ENCODE peak calls at places on chromosome 13, in nine cellular contexts. One of them, this sample, is unnamed.

GRCh38 chr13:43776680-43777079 is 10.1 kb downstream of the ENOX1 start:
- DNase-seq in gastrocnemius medialis: no peak
- DNase-seq in astrocyte: no peak
- DNase-seq in lung: no peak
- DNase-seq in Karpas-422: no peak
- DNase-seq in tibial nerve: no peak
- DNase-seq in CD8-positive, alpha-beta T cell: no peak
- DNase-seq in HCT116: no peak
- DNase-seq in ascending aorta: no peak
- DNase-seq in this sample: no peak

GRCh38 chr13:103788061-103788652 is 721.9 kb upstream of the SLC10A2 start:
- DNase-seq in gastrocnemius medialis: no peak
- DNase-seq in astrocyte: no peak
- DNase-seq in lung: no peak
- DNase-seq in Karpas-422: peak; percentile 41
- DNase-seq in tibial nerve: no peak
- DNase-seq in CD8-positive, alpha-beta T cell: no peak
- DNase-seq in HCT116: no peak
- DNase-seq in ascending aorta: no peak
- DNase-seq in this sample: no peak

GRCh38 chr13:108525867-108526266 is 103.5 kb upstream of the MYO16 start:
- DNase-seq in gastrocnemius medialis: no peak
- DNase-seq in astrocyte: no peak
- DNase-seq in lung: no peak
- DNase-seq in Karpas-422: no peak
- DNase-seq in tibial nerve: no peak
- DNase-seq in CD8-positive, alpha-beta T cell: no peak
- DNase-seq in HCT116: no peak
- DNase-seq in ascending aorta: no peak
- DNase-seq in this sample: no peak

GRCh38 chr13:71118779-71119364 is 748.1 kb downstream of the DACH1 start:
- DNase-seq in gastrocnemius medialis: no peak
- DNase-seq in astrocyte: no peak
- DNase-seq in lung: no peak
- DNase-seq in Karpas-422: no peak
- DNase-seq in tibial nerve: no peak
- DNase-seq in CD8-positive, alpha-beta T cell: no peak
- DNase-seq in HCT116: no peak
- DNase-seq in ascending aorta: no peak
- DNase-seq in this sample: no peak

GRCh38 chr13:93244141-93244917 is 17.7 kb downstream of the GPC6 start:
- DNase-seq in gastrocnemius medialis: no peak
- DNase-seq in astrocyte: peak; percentile 75
- DNase-seq in lung: no peak
- DNase-seq in Karpas-422: no peak
- DNase-seq in tibial nerve: no peak
- DNase-seq in CD8-positive, alpha-beta T cell: no peak
- DNase-seq in HCT116: no peak
- DNase-seq in ascending aorta: no peak
- DNase-seq in this sample: no peak

GRCh38 chr13:111143875-111144540 is 28.9 kb downstream of the ARHGEF7 start:
- DNase-seq in gastrocnemius medialis: no peak
- DNase-seq in astrocyte: no peak
- DNase-seq in lung: no peak
- DNase-seq in Karpas-422: no peak
- DNase-seq in tibial nerve: no peak
- DNase-seq in CD8-positive, alpha-beta T cell: no peak
- DNase-seq in HCT116: no peak
- DNase-seq in ascending aorta: no peak
- DNase-seq in this sample: no peak

GRCh38 chr13:75505327-75505726 is 23.4 kb upstream of the TBC1D4 start:
- DNase-seq in gastrocnemius medialis: no peak
- DNase-seq in astrocyte: no peak
- DNase-seq in lung: no peak
- DNase-seq in Karpas-422: no peak
- DNase-seq in tibial nerve: no peak
- DNase-seq in CD8-positive, alpha-beta T cell: no peak
- DNase-seq in HCT116: no peak
- DNase-seq in ascending aorta: no peak
- DNase-seq in this sample: no peak

GRCh38 chr13:33867472-33867871 is 49.5 kb downstream of the RFC3 start:
- DNase-seq in gastrocnemius medialis: no peak
- DNase-seq in astrocyte: no peak
- DNase-seq in lung: no peak
- DNase-seq in Karpas-422: no peak
- DNase-seq in tibial nerve: no peak
- DNase-seq in CD8-positive, alpha-beta T cell: no peak
- DNase-seq in HCT116: no peak
- DNase-seq in ascending aorta: no peak
- DNase-seq in this sample: no peak

GRCh38 chr13:98839826-98840769 is 87.6 kb upstream of the SLC15A1 start:
- DNase-seq in gastrocnemius medialis: no peak
- DNase-seq in astrocyte: peak; percentile 58
- DNase-seq in lung: peak; percentile 50
- DNase-seq in Karpas-422: peak; percentile 77
- DNase-seq in tibial nerve: peak; percentile 47
- DNase-seq in CD8-positive, alpha-beta T cell: peak; percentile 32
- DNase-seq in HCT116: peak; percentile 35
- DNase-seq in ascending aorta: no peak
- DNase-seq in this sample: no peak

GRCh38 chr13:99421271-99421670 is 80.0 kb upstream of the TM9SF2 start:
- DNase-seq in gastrocnemius medialis: no peak
- DNase-seq in astrocyte: no peak
- DNase-seq in lung: no peak
- DNase-seq in Karpas-422: no peak
- DNase-seq in tibial nerve: no peak
- DNase-seq in CD8-positive, alpha-beta T cell: no peak
- DNase-seq in HCT116: no peak
- DNase-seq in ascending aorta: no peak
- DNase-seq in this sample: no peak

GRCh38 chr13:55653497-55653896 is 1487.2 kb upstream of the PRR20A start:
- DNase-seq in gastrocnemius medialis: no peak
- DNase-seq in astrocyte: no peak
- DNase-seq in lung: no peak
- DNase-seq in Karpas-422: no peak
- DNase-seq in tibial nerve: no peak
- DNase-seq in CD8-positive, alpha-beta T cell: no peak
- DNase-seq in HCT116: no peak
- DNase-seq in ascending aorta: no peak
- DNase-seq in this sample: no peak

GRCh38 chr13:44231786-44232516 is 141.7 kb upstream of the SERP2 start:
- DNase-seq in gastrocnemius medialis: peak; percentile 92
- DNase-seq in astrocyte: peak; percentile 96
- DNase-seq in lung: peak; percentile 89
- DNase-seq in Karpas-422: no peak
- DNase-seq in tibial nerve: peak; percentile 52
- DNase-seq in CD8-positive, alpha-beta T cell: no peak
- DNase-seq in HCT116: peak; percentile 97
- DNase-seq in ascending aorta: no peak
- DNase-seq in this sample: no peak

GRCh38 chr13:59531571-59532091 is 632.1 kb downstream of the DIAPH3 start:
- DNase-seq in gastrocnemius medialis: peak; percentile 46
- DNase-seq in astrocyte: peak; percentile 82
- DNase-seq in lung: peak; percentile 61
- DNase-seq in Karpas-422: no peak
- DNase-seq in tibial nerve: peak; percentile 75
- DNase-seq in CD8-positive, alpha-beta T cell: no peak
- DNase-seq in HCT116: peak; percentile 6
- DNase-seq in ascending aorta: no peak
- DNase-seq in this sample: peak; percentile 16
- H3K27ac ChIP-seq in gastrocnemius medialis: no peak overlapping the region
- H3K27ac ChIP-seq in astrocyte: peak overlapping the region; percentile 4
- H3K27ac ChIP-seq in lung: peak overlapping the region; percentile 35
- H3K27ac ChIP-seq in Karpas-422: no peak overlapping the region
- H3K27ac ChIP-seq in tibial nerve: no peak overlapping the region
- H3K27ac ChIP-seq in CD8-positive, alpha-beta T cell: no peak overlapping the region
- H3K27ac ChIP-seq in HCT116: peak overlapping the region; percentile 13
- H3K27ac ChIP-seq in ascending aorta: no peak overlapping the region
- H3K27ac ChIP-seq in this sample: no peak overlapping the region

GRCh38 chr13:67438465-67438864 is 208.3 kb upstream of the PCDH9 start:
- DNase-seq in gastrocnemius medialis: no peak
- DNase-seq in astrocyte: no peak
- DNase-seq in lung: no peak
- DNase-seq in Karpas-422: peak; percentile 58
- DNase-seq in tibial nerve: no peak
- DNase-seq in CD8-positive, alpha-beta T cell: no peak
- DNase-seq in HCT116: no peak
- DNase-seq in ascending aorta: no peak
- DNase-seq in this sample: no peak

GRCh38 chr13:67440240-67440639 is 210.1 kb upstream of the PCDH9 start:
- DNase-seq in gastrocnemius medialis: no peak
- DNase-seq in astrocyte: no peak
- DNase-seq in lung: no peak
- DNase-seq in Karpas-422: no peak
- DNase-seq in tibial nerve: no peak
- DNase-seq in CD8-positive, alpha-beta T cell: no peak
- DNase-seq in HCT116: no peak
- DNase-seq in ascending aorta: no peak
- DNase-seq in this sample: no peak

GRCh38 chr13:67437246-67437645 is 207.1 kb upstream of the PCDH9 start:
- DNase-seq in gastrocnemius medialis: no peak
- DNase-seq in astrocyte: no peak
- DNase-seq in lung: no peak
- DNase-seq in Karpas-422: no peak
- DNase-seq in tibial nerve: no peak
- DNase-seq in CD8-positive, alpha-beta T cell: no peak
- DNase-seq in HCT116: no peak
- DNase-seq in ascending aorta: no peak
- DNase-seq in this sample: no peak

GRCh38 chr13:67443901-67444300 is 213.8 kb upstream of the PCDH9 start:
- DNase-seq in gastrocnemius medialis: no peak
- DNase-seq in astrocyte: no peak
- DNase-seq in lung: no peak
- DNase-seq in Karpas-422: no peak
- DNase-seq in tibial nerve: no peak
- DNase-seq in CD8-positive, alpha-beta T cell: no peak
- DNase-seq in HCT116: no peak
- DNase-seq in ascending aorta: no peak
- DNase-seq in this sample: no peak

GRCh38 chr13:67439365-67439764 is 209.2 kb upstream of the PCDH9 start:
- DNase-seq in gastrocnemius medialis: no peak
- DNase-seq in astrocyte: no peak
- DNase-seq in lung: no peak
- DNase-seq in Karpas-422: no peak
- DNase-seq in tibial nerve: no peak
- DNase-seq in CD8-positive, alpha-beta T cell: no peak
- DNase-seq in HCT116: no peak
- DNase-seq in ascending aorta: no peak
- DNase-seq in this sample: no peak
- H3K4me3 ChIP-seq in gastrocnemius medialis: no peak overlapping the region
- H3K4me3 ChIP-seq in astrocyte: no peak overlapping the region
- H3K4me3 ChIP-seq in lung: no peak overlapping the region
- H3K4me3 ChIP-seq in Karpas-422: no peak overlapping the region
- H3K4me3 ChIP-seq in tibial nerve: no peak overlapping the region
- H3K4me3 ChIP-seq in CD8-positive, alpha-beta T cell: no peak overlapping the region
- H3K4me3 ChIP-seq in HCT116: no peak overlapping the region
- H3K4me3 ChIP-seq in ascending aorta: no peak overlapping the region
- H3K4me3 ChIP-seq in this sample: no peak overlapping the region

GRCh38 chr13:57629391-57629804 is 2.1 kb upstream of the PCDH17 start:
- DNase-seq in gastrocnemius medialis: no peak
- DNase-seq in astrocyte: peak; percentile 35
- DNase-seq in lung: no peak
- DNase-seq in Karpas-422: no peak
- DNase-seq in tibial nerve: no peak
- DNase-seq in CD8-positive, alpha-beta T cell: no peak
- DNase-seq in HCT116: no peak
- DNase-seq in ascending aorta: no peak
- DNase-seq in this sample: no peak

GRCh38 chr13:57631607-57632275 is at the start of gene PCDH17:
- DNase-seq in gastrocnemius medialis: no peak
- DNase-seq in astrocyte: peak; percentile 62
- DNase-seq in lung: peak; percentile 42
- DNase-seq in Karpas-422: no peak
- DNase-seq in tibial nerve: no peak
- DNase-seq in CD8-positive, alpha-beta T cell: no peak
- DNase-seq in HCT116: no peak
- DNase-seq in ascending aorta: no peak
- DNase-seq in this sample: no peak

GRCh38 chr13:57629821-57630235 is 1.7 kb upstream of the PCDH17 start:
- DNase-seq in gastrocnemius medialis: peak; percentile 42
- DNase-seq in astrocyte: peak; percentile 87
- DNase-seq in lung: peak; percentile 81
- DNase-seq in Karpas-422: no peak
- DNase-seq in tibial nerve: peak; percentile 65
- DNase-seq in CD8-positive, alpha-beta T cell: no peak
- DNase-seq in HCT116: no peak
- DNase-seq in ascending aorta: peak; percentile 20
- DNase-seq in this sample: no peak

GRCh38 chr13:57632276-57633140 is 964 bp downstream of the PCDH17 start:
- DNase-seq in gastrocnemius medialis: no peak
- DNase-seq in astrocyte: peak; percentile 36
- DNase-seq in lung: no peak
- DNase-seq in Karpas-422: no peak
- DNase-seq in tibial nerve: no peak
- DNase-seq in CD8-positive, alpha-beta T cell: no peak
- DNase-seq in HCT116: no peak
- DNase-seq in ascending aorta: no peak
- DNase-seq in this sample: no peak

DNA sequence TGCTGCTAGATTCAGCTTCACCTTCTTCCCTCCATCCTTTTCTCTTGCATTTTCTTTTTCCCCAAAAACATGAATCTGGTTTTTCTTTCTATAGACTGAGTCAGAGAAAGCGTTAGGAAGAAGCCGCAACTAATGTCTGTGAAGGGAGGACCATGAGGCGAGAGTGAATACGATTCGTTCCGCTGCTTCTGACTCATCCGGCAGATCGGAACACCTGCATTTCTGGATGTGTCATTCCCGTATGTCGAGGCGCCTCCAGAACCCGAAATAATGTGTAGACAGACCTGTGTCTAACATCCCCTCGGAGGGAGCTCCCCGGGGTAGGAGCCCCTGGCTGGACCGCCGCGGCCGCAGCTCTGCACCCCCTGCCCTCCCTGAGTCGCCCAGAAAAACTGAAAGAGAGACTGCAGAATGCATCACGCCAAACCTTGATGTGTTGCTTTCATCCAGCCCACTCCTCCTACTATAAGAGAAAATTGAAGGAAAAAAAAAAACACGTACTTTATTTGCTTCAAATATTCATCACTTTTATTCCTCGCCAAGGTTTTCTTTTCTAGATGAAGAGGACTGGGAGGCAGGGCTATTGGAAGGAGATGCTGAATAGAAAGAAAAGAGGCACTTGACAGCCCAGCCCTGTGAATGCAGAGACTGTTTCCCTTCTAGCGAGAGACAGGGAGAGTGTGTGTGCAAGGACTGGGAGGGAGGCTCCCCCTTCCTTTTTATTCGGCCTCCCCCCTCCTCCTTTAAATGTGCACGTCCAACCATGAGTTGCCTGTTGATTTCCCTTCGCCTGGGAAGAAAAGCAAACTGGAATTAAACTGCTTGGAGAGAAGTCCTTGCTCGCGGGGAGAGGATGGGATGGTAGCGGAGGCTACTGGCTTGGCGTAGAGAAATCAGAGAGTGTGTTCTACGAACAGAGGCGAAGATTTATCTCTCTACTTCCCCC is 610 bp upstream of the PCDH17 start:
- DNase-seq in gastrocnemius medialis: no peak
- DNase-seq in astrocyte: peak; percentile 79
- DNase-seq in lung: no peak
- DNase-seq in Karpas-422: no peak
- DNase-seq in tibial nerve: no peak
- DNase-seq in CD8-positive, alpha-beta T cell: no peak
- DNase-seq in HCT116: no peak
- DNase-seq in ascending aorta: no peak
- DNase-seq in this sample: no peak
- H3K27ac ChIP-seq in gastrocnemius medialis: peak overlapping the region; percentile 18
- H3K27ac ChIP-seq in astrocyte: no peak overlapping the region
- H3K27ac ChIP-seq in lung: peak overlapping the region; percentile 37
- H3K27ac ChIP-seq in Karpas-422: no peak overlapping the region
- H3K27ac ChIP-seq in tibial nerve: peak overlapping the region; percentile 11
- H3K27ac ChIP-seq in CD8-positive, alpha-beta T cell: no peak overlapping the region
- H3K27ac ChIP-seq in HCT116: no peak overlapping the region
- H3K27ac ChIP-seq in ascending aorta: peak overlapping the region; percentile 24
- H3K27ac ChIP-seq in this sample: no peak overlapping the region

GRCh38 chr13:31846182-31846938 is 107.0 kb downstream of the RXFP2 start:
- DNase-seq in gastrocnemius medialis: peak; percentile 79
- DNase-seq in astrocyte: peak; percentile 73
- DNase-seq in lung: peak; percentile 88
- DNase-seq in Karpas-422: peak; percentile 86
- DNase-seq in tibial nerve: peak; percentile 63
- DNase-seq in CD8-positive, alpha-beta T cell: peak; percentile 66
- DNase-seq in HCT116: peak; percentile 51
- DNase-seq in ascending aorta: peak; percentile 60
- DNase-seq in this sample: peak; percentile 45
- H3K4me3 ChIP-seq in gastrocnemius medialis: peak overlapping the region; percentile 65
- H3K4me3 ChIP-seq in astrocyte: peak overlapping the region; percentile 65
- H3K4me3 ChIP-seq in lung: peak overlapping the region; percentile 84
- H3K4me3 ChIP-seq in Karpas-422: peak overlapping the region; percentile 63
- H3K4me3 ChIP-seq in tibial nerve: peak overlapping the region; percentile 80
- H3K4me3 ChIP-seq in CD8-positive, alpha-beta T cell: no peak overlapping the region
- H3K4me3 ChIP-seq in HCT116: peak overlapping the region; percentile 44
- H3K4me3 ChIP-seq in ascending aorta: peak overlapping the region; percentile 97
- H3K4me3 ChIP-seq in this sample: peak overlapping the region; percentile 86